ENCODE peak calls at places on chromosomes 3 and 15, in nine cellular contexts. G is stimulated activated naive CD8-positive, alpha-beta T cell treated with anti-CD3 and anti-CD28 coated beads, Interleukin-15, Interleukin-2, amounts not matched to agents 100 U/mL and 50 U/mL, for 24 hours; W is HS-27A; C is T-helper 17 cell; Q is KBM-7; X is nephron progenitor cell; J is HEK293T; L is RWPE1; N is germinal center. H is an unnamed sample.

GRCh38 chr3:132783152-132783551 is 60.9 kb upstream of the NPHP3 start:
- DNase-seq in G (no peak), W (peak; percentile 77), C (no peak), Q (no peak), X (no peak), J (no peak), L (no peak), N (no peak), H (no peak)

GRCh38 chr3:192571197-192571791 is 156.0 kb downstream of the FGF12 start:
- DNase-seq in G (no peak), W (peak; percentile 15), C (no peak), Q (peak; percentile 19), X (peak; percentile 5), J (peak; percentile 30), L (peak; percentile 34), N (no peak), H (peak; percentile 67)

GRCh38 chr15:68310811-68311463 is 33.4 kb downstream of the FEM1B start:
- DNase-seq in G (no peak), W (no peak), C (no peak), Q (no peak), X (no peak), J (no peak), L (no peak), N (no peak), H (no peak)

GRCh38 chr3:55779543-55779942 is 292.4 kb upstream of the WNT5A start:
- DNase-seq in G (no peak), W (no peak), C (no peak), Q (no peak), X (no peak), J (no peak), L (no peak), N (no peak), H (no peak)

GRCh38 chr3:36814071-36814717 is 49.8 kb upstream of the DCLK3 start:
- DNase-seq in G (no peak), W (no peak), C (no peak), Q (no peak), X (no peak), J (no peak), L (no peak), N (no peak), H (no peak)

GRCh38 chr3:197599089-197599765 is 43.5 kb upstream of the BDH1 start:
- DNase-seq in G (peak; percentile 77), W (peak; percentile 17), C (peak; percentile 69), Q (peak; percentile 88), X (peak; percentile 82), J (peak; percentile 80), L (peak; percentile 73), N (peak; percentile 84), H (peak; percentile 73)

GRCh38 chr15:101604124-101604874 is 47.9 kb downstream of the TM2D3 start:
- DNase-seq in G (no peak), W (no peak), C (no peak), Q (no peak), X (no peak), J (peak; percentile 14), L (no peak), N (no peak), H (no peak)

GRCh38 chr3:109081746-109082510 is 36.0 kb downstream of the MORC1 start:
- DNase-seq in G (peak; percentile 40), W (peak; percentile 22), C (peak; percentile 8), Q (peak; percentile 52), X (peak; percentile 29), J (peak; percentile 45), L (peak; percentile 43), N (peak; percentile 34), H (no peak)

GRCh38 chr15:63048986-63049665 is 6.6 kb downstream of the TPM1 start:
- DNase-seq in G (peak; percentile 48), W (no peak), C (no peak), Q (peak; percentile 70), X (peak; percentile 57), J (no peak), L (peak; percentile 54), N (peak; percentile 20), H (peak; percentile 72)

GRCh38 chr15:89167267-89168176 is 53.9 kb downstream of the RLBP1 start:
- DNase-seq in G (peak; percentile 69), W (peak; percentile 78), C (no peak), Q (peak; percentile 54), X (no peak), J (no peak), L (peak; percentile 81), N (no peak), H (no peak)

GRCh38 chr3:51967384-51968174 is at the start of gene PCBP4:
- DNase-seq in G (peak; percentile 45), W (no peak), C (no peak), Q (no peak), X (peak; percentile 76), J (peak; percentile 58), L (no peak), N (no peak), H (peak; percentile 78)

GRCh38 chr3:101149707-101150106 is 156.5 kb upstream of the ABI3BP start:
- DNase-seq in G (no peak), W (no peak), C (no peak), Q (no peak), X (no peak), J (no peak), L (no peak), N (no peak), H (no peak)

GRCh38 chr3:193673845-193674244 is 80.8 kb downstream of the OPA1 start:
- DNase-seq in G (no peak), W (no peak), C (no peak), Q (no peak), X (no peak), J (no peak), L (no peak), N (no peak), H (no peak)

GRCh38 chr3:22862111-22862510 is 341.0 kb upstream of the UBE2E2 start:
- DNase-seq in G (no peak), W (no peak), C (no peak), Q (no peak), X (no peak), J (peak; percentile 12), L (no peak), N (no peak), H (no peak)

GRCh38 chr15:35066094-35066493 is 19.0 kb downstream of the NANOGP8 start:
- DNase-seq in G (no peak), W (no peak), C (no peak), Q (no peak), X (no peak), J (no peak), L (no peak), N (no peak), H (no peak)

GRCh38 chr3:122484985-122485384 is 29.8 kb downstream of the KPNA1 start:
- DNase-seq in G (no peak), W (no peak), C (no peak), Q (no peak), X (no peak), J (no peak), L (no peak), N (no peak), H (no peak)

GRCh38 chr3:149353581-149354184 is 20.2 kb upstream of the TM4SF18 start:
- DNase-seq in G (no peak), W (no peak), C (no peak), Q (no peak), X (no peak), J (no peak), L (no peak), N (no peak), H (no peak)

GRCh38 chr3:10602769-10603768 is 97.7 kb upstream of the ATP2B2 start:
- DNase-seq in G (peak; percentile 45), W (no peak), C (peak; percentile 47), Q (no peak), X (no peak), J (no peak), L (no peak), N (no peak), H (no peak)

GRCh38 chr3:157086775-157087174 is 73.2 kb downstream of the CCNL1 start:
- DNase-seq in G (no peak), W (no peak), C (no peak), Q (no peak), X (no peak), J (no peak), L (no peak), N (no peak), H (no peak)

GRCh38 chr15:81858136-81858535 is 187.7 kb downstream of the MEX3B start:
- DNase-seq in G (no peak), W (no peak), C (no peak), Q (no peak), X (no peak), J (no peak), L (no peak), N (no peak), H (no peak)

GRCh38 chr15:35723120-35723707 is 177.2 kb upstream of the DPH6 start:
- DNase-seq in G (no peak), W (peak; percentile 38), C (no peak), Q (no peak), X (no peak), J (no peak), L (no peak), N (no peak), H (no peak)

GRCh38 chr3:186400677-186401076 is 38.6 kb upstream of the DGKG start:
- DNase-seq in G (no peak), W (no peak), C (no peak), Q (no peak), X (no peak), J (no peak), L (no peak), N (no peak), H (no peak)

GRCh38 chr3:13111173-13111873 is 38.1 kb upstream of the IQSEC1 start:
- DNase-seq in G (no peak), W (no peak), C (no peak), Q (no peak), X (no peak), J (no peak), L (no peak), N (peak; percentile 29), H (peak; percentile 73)

H was measured in upper lobe of right lung.